ENCODE peak calls at places on chromosomes 7 and 10, in nine cellular contexts. M, J, I, E, S, X, R, Q and Y are unnamed samples.

GRCh38 chr7:150375662-150376521 is 3.2 kb upstream of the ZNF775 start:
- DNase-seq in M (peak; percentile 51), J (no peak), I (no peak), E (no peak), S (no peak), X (peak; percentile 43), R (no peak), Q (no peak), Y (peak; percentile 35)

GRCh38 chr7:81960026-81960425 is 190.2 kb upstream of the HGF start:
- DNase-seq in M (no peak), J (no peak), I (no peak), E (no peak), S (no peak), X (no peak), R (no peak), Q (no peak), Y (no peak)

GRCh38 chr10:69246036-69246435 is 25.9 kb downstream of the HKDC1 start:
- DNase-seq in M (no peak), J (no peak), I (no peak), E (no peak), S (no peak), X (no peak), R (no peak), Q (no peak), Y (no peak)

GRCh38 chr10:58513189-58514101 is 773 bp downstream of the BICC1 start:
- DNase-seq in M (no peak), J (peak; percentile 26), I (peak; percentile 73), E (peak; percentile 65), S (no peak), X (no peak), R (peak; percentile 55), Q (peak; percentile 55), Y (no peak)

GRCh38 chr10:71971769-71972555 is 7.8 kb downstream of the CHST3 start:
- DNase-seq in M (no peak), J (no peak), I (no peak), E (no peak), S (no peak), X (no peak), R (no peak), Q (no peak), Y (no peak)

GRCh38 chr7:132035517-132036362 is 479.3 kb upstream of the PODXL start:
- DNase-seq in M (no peak), J (no peak), I (no peak), E (no peak), S (no peak), X (no peak), R (no peak), Q (no peak), Y (no peak)

GRCh38 chr10:101859530-101859929 is 15.9 kb upstream of the KCNIP2 start:
- DNase-seq in M (no peak), J (no peak), I (no peak), E (no peak), S (no peak), X (no peak), R (no peak), Q (no peak), Y (no peak)

GRCh38 chr7:68038621-68039314 is 1042.1 kb downstream of the TYW1 start:
- DNase-seq in M (no peak), J (no peak), I (no peak), E (no peak), S (no peak), X (no peak), R (no peak), Q (no peak), Y (no peak)

GRCh38 chr7:129933627-129934026 is 19.1 kb downstream of the UBE2H start:
- DNase-seq in M (no peak), J (no peak), I (no peak), E (no peak), S (no peak), X (no peak), R (no peak), Q (no peak), Y (no peak)

GRCh38 chr10:35216303-35216905 is 89.8 kb downstream of the CREM start:
- DNase-seq in M (no peak), J (no peak), I (no peak), E (peak; percentile 34), S (no peak), X (no peak), R (peak; percentile 60), Q (no peak), Y (no peak)

GRCh38 chr10:72133517-72133916 is 45.2 kb upstream of the SPOCK2 start:
- DNase-seq in M (no peak), J (no peak), I (no peak), E (no peak), S (no peak), X (no peak), R (no peak), Q (peak; percentile 45), Y (no peak)

GRCh38 chr10:10211409-10211808 is 806.3 kb upstream of the CELF2 start:
- DNase-seq in M (no peak), J (no peak), I (no peak), E (no peak), S (no peak), X (no peak), R (no peak), Q (no peak), Y (no peak)

GRCh38 chr10:22805304-22805703 is 90.9 kb upstream of the PIP4K2A start:
- DNase-seq in M (no peak), J (no peak), I (no peak), E (no peak), S (no peak), X (no peak), R (no peak), Q (peak; percentile 70), Y (no peak)